ENCODE peak calls at places on chromosome 15, in five cellular contexts. A, Z, T, V and C are unnamed samples.

GRCh38 chr15:100704281-100705055 is 102.1 kb downstream of the ASB7 start:
- DNase-seq in A (no peak), T (no peak), V (no peak), Z (peak), C (peak)

GRCh38 chr15:71272932-71273331 is 157.7 kb downstream of the THSD4 start:
- DNase-seq in T (no peak), Z (peak), V (no peak), A (no peak), C (peak)

GRCh38 chr15:40470423-40471104 is at the start of gene CHST14:
- DNase-seq in T (peak), Z (peak), A (peak), V (peak), C (peak)

GRCh38 chr15:74302821-74303359 is 64.6 kb downstream of the CYP11A1 start:
- DNase-seq in A (peak), V (peak), T (no peak), Z (no peak), C (no peak)

GRCh38 chr15:42094512-42094963 is at the start of gene PLA2G4D:
- DNase-seq in A (peak), V (peak), T (no peak), Z (no peak), C (no peak)

GRCh38 chr15:88702983-88703382 is 64.2 kb downstream of the ISG20 start:
- DNase-seq in T (no peak), V (no peak), Z (peak), A (no peak), C (peak)

GRCh38 chr15:85406916-85407315 is 26.5 kb downstream of the AKAP13 start:
- DNase-seq in V (no peak), Z (peak), T (no peak), A (no peak), C (peak)

GRCh38 chr15:65329298-65329990 is 25.0 kb downstream of the RNU5B-1 start:
- DNase-seq in V (no peak), T (no peak), A (no peak), Z (no peak), C (no peak)

GRCh38 chr15:84034831-84035753 is 200.5 kb upstream of the GOLGA6L4 start:
- DNase-seq in Z (peak), A (peak), T (no peak), V (peak), C (peak)

GRCh38 chr15:88174571-88174970 is 82.0 kb downstream of the NTRK3 start:
- DNase-seq in T (no peak), A (no peak), Z (no peak), V (no peak), C (no peak)

GRCh38 chr15:64623347-64624024 is 151.9 kb downstream of the RBPMS2 start:
- DNase-seq in Z (peak), T (no peak), V (no peak), A (no peak), C (no peak)

GRCh38 chr15:101502572-101503295 is 13.2 kb upstream of the PCSK6 start:
- DNase-seq in Z (no peak), T (no peak), V (no peak), A (no peak), C (no peak)

GRCh38 chr15:62900071-62900812 is 142.3 kb upstream of the TPM1 start:
- DNase-seq in A (no peak), T (no peak), V (no peak), Z (no peak), C (peak)

GRCh38 chr15:81394609-81395008 is 20.6 kb upstream of the TMC3 start:
- DNase-seq in A (peak), T (no peak), Z (no peak), V (no peak), C (no peak)

GRCh38 chr15:42348083-42348482 is 11.2 kb upstream of the CAPN3 start:
- DNase-seq in T (no peak), V (no peak), A (no peak), Z (peak), C (no peak)

GRCh38 chr15:94403246-94403824 is 172.0 kb downstream of the MCTP2 start:
- DNase-seq in A (no peak), T (no peak), Z (no peak), V (no peak), C (peak)

GRCh38 chr15:84840741-84841429 is 23.7 kb downstream of the ALPK3 start:
- DNase-seq in T (no peak), V (peak), A (no peak), Z (peak), C (peak)

GRCh38 chr15:74781673-74782595 is at the start of gene CSK:
- DNase-seq in V (peak), T (peak), A (peak), Z (peak), C (peak)

GRCh38 chr15:38879909-38880471 is 315.4 kb upstream of the RASGRP1 start:
- DNase-seq in Z (peak), V (no peak), T (no peak), A (no peak), C (no peak)

GRCh38 chr15:88513195-88513594 is 33.3 kb downstream of the DET1 start:
- DNase-seq in T (no peak), V (no peak), Z (peak), A (no peak), C (peak)

GRCh38 chr15:69167218-69167842 is 6.9 kb downstream of the GLCE start:
- DNase-seq in Z (no peak), A (no peak), T (no peak), V (no peak), C (no peak)

GRCh38 chr15:69165637-69166025 is 5.2 kb downstream of the GLCE start:
- DNase-seq in A (no peak), V (no peak), Z (no peak), T (no peak), C (no peak)

GRCh38 chr15:69163124-69163669 is 2.8 kb downstream of the GLCE start:
- DNase-seq in V (no peak), T (no peak), Z (no peak), A (no peak), C (no peak)

GRCh38 chr15:69161878-69162213 is 1.4 kb downstream of the GLCE start:
- DNase-seq in T (no peak), V (no peak), A (no peak), Z (peak), C (no peak)

GRCh38 chr15:69164807-69165636 is 4.6 kb downstream of the GLCE start:
- DNase-seq in T (no peak), V (no peak), Z (peak), A (no peak), C (peak)
- H2BK15ac ChIP-seq in T (no peak), V (no peak), Z (no peak), A (no peak), C (no peak)

GRCh38 chr15:92409521-92409920 is 15.8 kb downstream of the ST8SIA2 start:
- DNase-seq in V (no peak), Z (no peak), A (peak), T (no peak), C (no peak)
- H2BK15ac ChIP-seq in V (no peak), Z (no peak), A (no peak), T (no peak), C (no peak)

GRCh38 chr15:79091204-79091867 is 756 bp upstream of the RASGRF1 start:
- DNase-seq in Z (peak), A (peak), V (peak), T (peak), C (peak)
- H2BK15ac ChIP-seq in Z (no peak), A (no peak), V (no peak), T (no peak), C (no peak)

GRCh38 chr15:50416920-50417319 is 7.3 kb upstream of the USP8 start:
- DNase-seq in T (no peak), Z (no peak), V (no peak), A (no peak), C (no peak)
- H2BK15ac ChIP-seq in T (no peak), Z (no peak), V (no peak), A (no peak), C (no peak)